ENCODE peak calls at places on chromosome 22, in five cellular contexts. One of them, this sample, is unnamed.

GRCh38 chr22:30190619-30191018 is 55.9 kb downstream of the LIF start:
- DNase-seq in smooth muscle cell of the brain vasculature: no peak
- DNase-seq in activated T-helper 1 cell treated with anti-CD3 and anti-CD28 coated beads, Interleukin-12 subunit alpha, Interleukin-12 subunit beta, Interleukin-2, Interleukin-4 antibody, amounts not matched to agents 30 ng/mL and 10 ng/mL and 1 ng/mL, durations not matched to agents 14 hours and 24 hours and 36 hours: no peak
- DNase-seq in AG04450: no peak
- DNase-seq in Caki2: no peak
- DNase-seq in this sample: no peak

GRCh38 chr22:22552630-22553029 is 6.4 kb downstream of the PRAME start:
- DNase-seq in smooth muscle cell of the brain vasculature: no peak
- DNase-seq in activated T-helper 1 cell treated with anti-CD3 and anti-CD28 coated beads, Interleukin-12 subunit alpha, Interleukin-12 subunit beta, Interleukin-2, Interleukin-4 antibody, amounts not matched to agents 30 ng/mL and 10 ng/mL and 1 ng/mL, durations not matched to agents 14 hours and 24 hours and 36 hours: no peak
- DNase-seq in AG04450: no peak
- DNase-seq in Caki2: no peak
- DNase-seq in this sample: no peak

GRCh38 chr22:27108425-27109114 is 451.2 kb downstream of the MIAT start:
- DNase-seq in smooth muscle cell of the brain vasculature: no peak
- DNase-seq in activated T-helper 1 cell treated with anti-CD3 and anti-CD28 coated beads, Interleukin-12 subunit alpha, Interleukin-12 subunit beta, Interleukin-2, Interleukin-4 antibody, amounts not matched to agents 30 ng/mL and 10 ng/mL and 1 ng/mL, durations not matched to agents 14 hours and 24 hours and 36 hours: no peak
- DNase-seq in AG04450: no peak
- DNase-seq in Caki2: peak
- DNase-seq in this sample: no peak

GRCh38 chr22:44445307-44445680 is 52.7 kb downstream of the RTL6 start:
- DNase-seq in smooth muscle cell of the brain vasculature: no peak
- DNase-seq in activated T-helper 1 cell treated with anti-CD3 and anti-CD28 coated beads, Interleukin-12 subunit alpha, Interleukin-12 subunit beta, Interleukin-2, Interleukin-4 antibody, amounts not matched to agents 30 ng/mL and 10 ng/mL and 1 ng/mL, durations not matched to agents 14 hours and 24 hours and 36 hours: no peak
- DNase-seq in AG04450: no peak
- DNase-seq in Caki2: no peak
- DNase-seq in this sample: no peak

GRCh38 chr22:29269731-29270474 is 1.8 kb downstream of the EWSR1 start:
- DNase-seq in smooth muscle cell of the brain vasculature: no peak
- DNase-seq in activated T-helper 1 cell treated with anti-CD3 and anti-CD28 coated beads, Interleukin-12 subunit alpha, Interleukin-12 subunit beta, Interleukin-2, Interleukin-4 antibody, amounts not matched to agents 30 ng/mL and 10 ng/mL and 1 ng/mL, durations not matched to agents 14 hours and 24 hours and 36 hours: no peak
- DNase-seq in AG04450: no peak
- DNase-seq in Caki2: peak
- DNase-seq in this sample: no peak

GRCh38 chr22:40008726-40009125 is 14.0 kb downstream of the FAM83F start:
- DNase-seq in smooth muscle cell of the brain vasculature: no peak
- DNase-seq in activated T-helper 1 cell treated with anti-CD3 and anti-CD28 coated beads, Interleukin-12 subunit alpha, Interleukin-12 subunit beta, Interleukin-2, Interleukin-4 antibody, amounts not matched to agents 30 ng/mL and 10 ng/mL and 1 ng/mL, durations not matched to agents 14 hours and 24 hours and 36 hours: no peak
- DNase-seq in AG04450: no peak
- DNase-seq in Caki2: no peak
- DNase-seq in this sample: no peak

GRCh38 chr22:32204856-32205722 is at the start of gene RFPL2:
- DNase-seq in smooth muscle cell of the brain vasculature: no peak
- DNase-seq in activated T-helper 1 cell treated with anti-CD3 and anti-CD28 coated beads, Interleukin-12 subunit alpha, Interleukin-12 subunit beta, Interleukin-2, Interleukin-4 antibody, amounts not matched to agents 30 ng/mL and 10 ng/mL and 1 ng/mL, durations not matched to agents 14 hours and 24 hours and 36 hours: no peak
- DNase-seq in AG04450: no peak
- DNase-seq in Caki2: peak
- DNase-seq in this sample: no peak

GRCh38 chr22:19968450-19968891 is 26.9 kb upstream of the TXNRD2 start:
- DNase-seq in smooth muscle cell of the brain vasculature: no peak
- DNase-seq in activated T-helper 1 cell treated with anti-CD3 and anti-CD28 coated beads, Interleukin-12 subunit alpha, Interleukin-12 subunit beta, Interleukin-2, Interleukin-4 antibody, amounts not matched to agents 30 ng/mL and 10 ng/mL and 1 ng/mL, durations not matched to agents 14 hours and 24 hours and 36 hours: no peak
- DNase-seq in AG04450: no peak
- DNase-seq in Caki2: no peak
- DNase-seq in this sample: no peak

GRCh38 chr22:49291781-49292180 is 535.9 kb downstream of the BRD1 start:
- DNase-seq in smooth muscle cell of the brain vasculature: no peak
- DNase-seq in activated T-helper 1 cell treated with anti-CD3 and anti-CD28 coated beads, Interleukin-12 subunit alpha, Interleukin-12 subunit beta, Interleukin-2, Interleukin-4 antibody, amounts not matched to agents 30 ng/mL and 10 ng/mL and 1 ng/mL, durations not matched to agents 14 hours and 24 hours and 36 hours: no peak
- DNase-seq in AG04450: no peak
- DNase-seq in Caki2: no peak
- DNase-seq in this sample: no peak

GRCh38 chr22:32804036-32804435 is 2.5 kb downstream of the TIMP3 start:
- DNase-seq in smooth muscle cell of the brain vasculature: no peak
- DNase-seq in activated T-helper 1 cell treated with anti-CD3 and anti-CD28 coated beads, Interleukin-12 subunit alpha, Interleukin-12 subunit beta, Interleukin-2, Interleukin-4 antibody, amounts not matched to agents 30 ng/mL and 10 ng/mL and 1 ng/mL, durations not matched to agents 14 hours and 24 hours and 36 hours: no peak
- DNase-seq in AG04450: no peak
- DNase-seq in Caki2: no peak
- DNase-seq in this sample: no peak

GRCh38 chr22:28813772-28814518 is 13.6 kb upstream of the XBP1 start:
- DNase-seq in smooth muscle cell of the brain vasculature: no peak
- DNase-seq in activated T-helper 1 cell treated with anti-CD3 and anti-CD28 coated beads, Interleukin-12 subunit alpha, Interleukin-12 subunit beta, Interleukin-2, Interleukin-4 antibody, amounts not matched to agents 30 ng/mL and 10 ng/mL and 1 ng/mL, durations not matched to agents 14 hours and 24 hours and 36 hours: no peak
- DNase-seq in AG04450: no peak
- DNase-seq in Caki2: no peak
- DNase-seq in this sample: no peak

GRCh38 chr22:42172385-42173172 is 42.0 kb upstream of the CYP2D6 start:
- DNase-seq in smooth muscle cell of the brain vasculature: no peak
- DNase-seq in activated T-helper 1 cell treated with anti-CD3 and anti-CD28 coated beads, Interleukin-12 subunit alpha, Interleukin-12 subunit beta, Interleukin-2, Interleukin-4 antibody, amounts not matched to agents 30 ng/mL and 10 ng/mL and 1 ng/mL, durations not matched to agents 14 hours and 24 hours and 36 hours: no peak
- DNase-seq in AG04450: no peak
- DNase-seq in Caki2: no peak
- DNase-seq in this sample: no peak

GRCh38 chr22:49877642-49878041 is 24.0 kb downstream of the ZBED4 start:
- DNase-seq in smooth muscle cell of the brain vasculature: no peak
- DNase-seq in activated T-helper 1 cell treated with anti-CD3 and anti-CD28 coated beads, Interleukin-12 subunit alpha, Interleukin-12 subunit beta, Interleukin-2, Interleukin-4 antibody, amounts not matched to agents 30 ng/mL and 10 ng/mL and 1 ng/mL, durations not matched to agents 14 hours and 24 hours and 36 hours: no peak
- DNase-seq in AG04450: no peak
- DNase-seq in Caki2: no peak
- DNase-seq in this sample: no peak

GRCh38 chr22:36781656-36782627 is 6.0 kb upstream of the IFT27 start:
- DNase-seq in smooth muscle cell of the brain vasculature: peak
- DNase-seq in activated T-helper 1 cell treated with anti-CD3 and anti-CD28 coated beads, Interleukin-12 subunit alpha, Interleukin-12 subunit beta, Interleukin-2, Interleukin-4 antibody, amounts not matched to agents 30 ng/mL and 10 ng/mL and 1 ng/mL, durations not matched to agents 14 hours and 24 hours and 36 hours: peak
- DNase-seq in AG04450: peak
- DNase-seq in Caki2: peak
- DNase-seq in this sample: no peak

GRCh38 chr22:49548356-49549202 is 279.1 kb downstream of the BRD1 start:
- DNase-seq in smooth muscle cell of the brain vasculature: no peak
- DNase-seq in activated T-helper 1 cell treated with anti-CD3 and anti-CD28 coated beads, Interleukin-12 subunit alpha, Interleukin-12 subunit beta, Interleukin-2, Interleukin-4 antibody, amounts not matched to agents 30 ng/mL and 10 ng/mL and 1 ng/mL, durations not matched to agents 14 hours and 24 hours and 36 hours: no peak
- DNase-seq in AG04450: no peak
- DNase-seq in Caki2: no peak
- DNase-seq in this sample: no peak

GRCh38 chr22:30856699-30857098 is 111.9 kb downstream of the MORC2 start:
- DNase-seq in smooth muscle cell of the brain vasculature: no peak
- DNase-seq in activated T-helper 1 cell treated with anti-CD3 and anti-CD28 coated beads, Interleukin-12 subunit alpha, Interleukin-12 subunit beta, Interleukin-2, Interleukin-4 antibody, amounts not matched to agents 30 ng/mL and 10 ng/mL and 1 ng/mL, durations not matched to agents 14 hours and 24 hours and 36 hours: no peak
- DNase-seq in AG04450: no peak
- DNase-seq in Caki2: no peak
- DNase-seq in this sample: no peak

GRCh38 chr22:28142361-28142801 is 223.3 kb upstream of the PITPNB start:
- DNase-seq in smooth muscle cell of the brain vasculature: no peak
- DNase-seq in activated T-helper 1 cell treated with anti-CD3 and anti-CD28 coated beads, Interleukin-12 subunit alpha, Interleukin-12 subunit beta, Interleukin-2, Interleukin-4 antibody, amounts not matched to agents 30 ng/mL and 10 ng/mL and 1 ng/mL, durations not matched to agents 14 hours and 24 hours and 36 hours: no peak
- DNase-seq in AG04450: peak
- DNase-seq in Caki2: peak
- DNase-seq in this sample: peak

GRCh38 chr22:30422481-30423295 is 2.9 kb upstream of the MTFP1 start:
- DNase-seq in smooth muscle cell of the brain vasculature: peak
- DNase-seq in activated T-helper 1 cell treated with anti-CD3 and anti-CD28 coated beads, Interleukin-12 subunit alpha, Interleukin-12 subunit beta, Interleukin-2, Interleukin-4 antibody, amounts not matched to agents 30 ng/mL and 10 ng/mL and 1 ng/mL, durations not matched to agents 14 hours and 24 hours and 36 hours: no peak
- DNase-seq in AG04450: peak
- DNase-seq in Caki2: peak
- DNase-seq in this sample: no peak

GRCh38 chr22:23119492-23120414 is 22.0 kb downstream of the RSPH14 start:
- DNase-seq in smooth muscle cell of the brain vasculature: no peak
- DNase-seq in activated T-helper 1 cell treated with anti-CD3 and anti-CD28 coated beads, Interleukin-12 subunit alpha, Interleukin-12 subunit beta, Interleukin-2, Interleukin-4 antibody, amounts not matched to agents 30 ng/mL and 10 ng/mL and 1 ng/mL, durations not matched to agents 14 hours and 24 hours and 36 hours: peak
- DNase-seq in AG04450: no peak
- DNase-seq in Caki2: no peak
- DNase-seq in this sample: no peak

GRCh38 chr22:27885977-27886842 is 32.8 kb downstream of the PITPNB start:
- DNase-seq in smooth muscle cell of the brain vasculature: peak
- DNase-seq in activated T-helper 1 cell treated with anti-CD3 and anti-CD28 coated beads, Interleukin-12 subunit alpha, Interleukin-12 subunit beta, Interleukin-2, Interleukin-4 antibody, amounts not matched to agents 30 ng/mL and 10 ng/mL and 1 ng/mL, durations not matched to agents 14 hours and 24 hours and 36 hours: no peak
- DNase-seq in AG04450: peak
- DNase-seq in Caki2: peak
- DNase-seq in this sample: no peak

GRCh38 chr22:30116362-30117117 is 36.3 kb downstream of the HORMAD2 start:
- DNase-seq in smooth muscle cell of the brain vasculature: no peak
- DNase-seq in activated T-helper 1 cell treated with anti-CD3 and anti-CD28 coated beads, Interleukin-12 subunit alpha, Interleukin-12 subunit beta, Interleukin-2, Interleukin-4 antibody, amounts not matched to agents 30 ng/mL and 10 ng/mL and 1 ng/mL, durations not matched to agents 14 hours and 24 hours and 36 hours: no peak
- DNase-seq in AG04450: peak
- DNase-seq in Caki2: no peak
- DNase-seq in this sample: no peak

GRCh38 chr22:35292786-35293185 is 6.9 kb upstream of the TOM1 start:
- DNase-seq in smooth muscle cell of the brain vasculature: no peak
- DNase-seq in activated T-helper 1 cell treated with anti-CD3 and anti-CD28 coated beads, Interleukin-12 subunit alpha, Interleukin-12 subunit beta, Interleukin-2, Interleukin-4 antibody, amounts not matched to agents 30 ng/mL and 10 ng/mL and 1 ng/mL, durations not matched to agents 14 hours and 24 hours and 36 hours: no peak
- DNase-seq in AG04450: no peak
- DNase-seq in Caki2: no peak
- DNase-seq in this sample: no peak

GRCh38 chr22:18032455-18033101 is 8.2 kb upstream of the MICAL3 start:
- DNase-seq in smooth muscle cell of the brain vasculature: no peak
- DNase-seq in activated T-helper 1 cell treated with anti-CD3 and anti-CD28 coated beads, Interleukin-12 subunit alpha, Interleukin-12 subunit beta, Interleukin-2, Interleukin-4 antibody, amounts not matched to agents 30 ng/mL and 10 ng/mL and 1 ng/mL, durations not matched to agents 14 hours and 24 hours and 36 hours: no peak
- DNase-seq in AG04450: no peak
- DNase-seq in Caki2: peak
- DNase-seq in this sample: no peak

GRCh38 chr22:50173221-50173982 is 2.9 kb downstream of the PANX2 start:
- DNase-seq in smooth muscle cell of the brain vasculature: no peak
- DNase-seq in activated T-helper 1 cell treated with anti-CD3 and anti-CD28 coated beads, Interleukin-12 subunit alpha, Interleukin-12 subunit beta, Interleukin-2, Interleukin-4 antibody, amounts not matched to agents 30 ng/mL and 10 ng/mL and 1 ng/mL, durations not matched to agents 14 hours and 24 hours and 36 hours: no peak
- DNase-seq in AG04450: no peak
- DNase-seq in Caki2: no peak
- DNase-seq in this sample: no peak

GRCh38 chr22:31081963-31082605 is 966 bp downstream of the SMTN start:
- DNase-seq in smooth muscle cell of the brain vasculature: no peak
- DNase-seq in activated T-helper 1 cell treated with anti-CD3 and anti-CD28 coated beads, Interleukin-12 subunit alpha, Interleukin-12 subunit beta, Interleukin-2, Interleukin-4 antibody, amounts not matched to agents 30 ng/mL and 10 ng/mL and 1 ng/mL, durations not matched to agents 14 hours and 24 hours and 36 hours: no peak
- DNase-seq in AG04450: no peak
- DNase-seq in Caki2: no peak
- DNase-seq in this sample: no peak

GRCh38 chr22:21693999-21694341 is 28.2 kb downstream of the PPIL2 start:
- DNase-seq in smooth muscle cell of the brain vasculature: no peak
- DNase-seq in activated T-helper 1 cell treated with anti-CD3 and anti-CD28 coated beads, Interleukin-12 subunit alpha, Interleukin-12 subunit beta, Interleukin-2, Interleukin-4 antibody, amounts not matched to agents 30 ng/mL and 10 ng/mL and 1 ng/mL, durations not matched to agents 14 hours and 24 hours and 36 hours: no peak
- DNase-seq in AG04450: no peak
- DNase-seq in Caki2: no peak
- DNase-seq in this sample: no peak

GRCh38 chr22:39383841-39384625 is 15.5 kb upstream of the TAB1 start:
- DNase-seq in smooth muscle cell of the brain vasculature: no peak
- DNase-seq in activated T-helper 1 cell treated with anti-CD3 and anti-CD28 coated beads, Interleukin-12 subunit alpha, Interleukin-12 subunit beta, Interleukin-2, Interleukin-4 antibody, amounts not matched to agents 30 ng/mL and 10 ng/mL and 1 ng/mL, durations not matched to agents 14 hours and 24 hours and 36 hours: no peak
- DNase-seq in AG04450: no peak
- DNase-seq in Caki2: no peak
- DNase-seq in this sample: no peak

GRCh38 chr22:23556026-23556620 is 24.0 kb downstream of the IGLL1 start:
- DNase-seq in smooth muscle cell of the brain vasculature: no peak
- DNase-seq in activated T-helper 1 cell treated with anti-CD3 and anti-CD28 coated beads, Interleukin-12 subunit alpha, Interleukin-12 subunit beta, Interleukin-2, Interleukin-4 antibody, amounts not matched to agents 30 ng/mL and 10 ng/mL and 1 ng/mL, durations not matched to agents 14 hours and 24 hours and 36 hours: no peak
- DNase-seq in AG04450: no peak
- DNase-seq in Caki2: no peak
- DNase-seq in this sample: no peak

GRCh38 chr22:27986459-27986858 is 67.4 kb upstream of the PITPNB start:
- DNase-seq in smooth muscle cell of the brain vasculature: no peak
- DNase-seq in activated T-helper 1 cell treated with anti-CD3 and anti-CD28 coated beads, Interleukin-12 subunit alpha, Interleukin-12 subunit beta, Interleukin-2, Interleukin-4 antibody, amounts not matched to agents 30 ng/mL and 10 ng/mL and 1 ng/mL, durations not matched to agents 14 hours and 24 hours and 36 hours: no peak
- DNase-seq in AG04450: no peak
- DNase-seq in Caki2: no peak
- DNase-seq in this sample: no peak

GRCh38 chr22:49234459-49234858 is 593.2 kb downstream of the BRD1 start:
- DNase-seq in smooth muscle cell of the brain vasculature: no peak
- DNase-seq in activated T-helper 1 cell treated with anti-CD3 and anti-CD28 coated beads, Interleukin-12 subunit alpha, Interleukin-12 subunit beta, Interleukin-2, Interleukin-4 antibody, amounts not matched to agents 30 ng/mL and 10 ng/mL and 1 ng/mL, durations not matched to agents 14 hours and 24 hours and 36 hours: no peak
- DNase-seq in AG04450: no peak
- DNase-seq in Caki2: no peak
- DNase-seq in this sample: no peak

GRCh38 chr22:32796865-32797573 is 4.5 kb upstream of the TIMP3 start:
- DNase-seq in smooth muscle cell of the brain vasculature: no peak
- DNase-seq in activated T-helper 1 cell treated with anti-CD3 and anti-CD28 coated beads, Interleukin-12 subunit alpha, Interleukin-12 subunit beta, Interleukin-2, Interleukin-4 antibody, amounts not matched to agents 30 ng/mL and 10 ng/mL and 1 ng/mL, durations not matched to agents 14 hours and 24 hours and 36 hours: peak
- DNase-seq in AG04450: peak
- DNase-seq in Caki2: peak
- DNase-seq in this sample: no peak

GRCh38 chr22:20948450-20948849 is 18.6 kb upstream of the AIFM3 start:
- DNase-seq in smooth muscle cell of the brain vasculature: no peak
- DNase-seq in activated T-helper 1 cell treated with anti-CD3 and anti-CD28 coated beads, Interleukin-12 subunit alpha, Interleukin-12 subunit beta, Interleukin-2, Interleukin-4 antibody, amounts not matched to agents 30 ng/mL and 10 ng/mL and 1 ng/mL, durations not matched to agents 14 hours and 24 hours and 36 hours: no peak
- DNase-seq in AG04450: no peak
- DNase-seq in Caki2: no peak
- DNase-seq in this sample: no peak

GRCh38 chr22:31876156-31877035 is 67.9 kb upstream of the YWHAH start:
- DNase-seq in smooth muscle cell of the brain vasculature: no peak
- DNase-seq in activated T-helper 1 cell treated with anti-CD3 and anti-CD28 coated beads, Interleukin-12 subunit alpha, Interleukin-12 subunit beta, Interleukin-2, Interleukin-4 antibody, amounts not matched to agents 30 ng/mL and 10 ng/mL and 1 ng/mL, durations not matched to agents 14 hours and 24 hours and 36 hours: no peak
- DNase-seq in AG04450: no peak
- DNase-seq in Caki2: no peak
- DNase-seq in this sample: peak

GRCh38 chr22:42901790-42902508 is 44.9 kb upstream of the ARFGAP3 start:
- DNase-seq in smooth muscle cell of the brain vasculature: no peak
- DNase-seq in activated T-helper 1 cell treated with anti-CD3 and anti-CD28 coated beads, Interleukin-12 subunit alpha, Interleukin-12 subunit beta, Interleukin-2, Interleukin-4 antibody, amounts not matched to agents 30 ng/mL and 10 ng/mL and 1 ng/mL, durations not matched to agents 14 hours and 24 hours and 36 hours: no peak
- DNase-seq in AG04450: no peak
- DNase-seq in Caki2: no peak
- DNase-seq in this sample: no peak

GRCh38 chr22:31044262-31044861 is 36.8 kb upstream of the SMTN start:
- DNase-seq in smooth muscle cell of the brain vasculature: no peak
- DNase-seq in activated T-helper 1 cell treated with anti-CD3 and anti-CD28 coated beads, Interleukin-12 subunit alpha, Interleukin-12 subunit beta, Interleukin-2, Interleukin-4 antibody, amounts not matched to agents 30 ng/mL and 10 ng/mL and 1 ng/mL, durations not matched to agents 14 hours and 24 hours and 36 hours: no peak
- DNase-seq in AG04450: peak
- DNase-seq in Caki2: no peak
- DNase-seq in this sample: no peak

GRCh38 chr22:27982630-27983180 is 63.6 kb upstream of the PITPNB start:
- DNase-seq in smooth muscle cell of the brain vasculature: no peak
- DNase-seq in activated T-helper 1 cell treated with anti-CD3 and anti-CD28 coated beads, Interleukin-12 subunit alpha, Interleukin-12 subunit beta, Interleukin-2, Interleukin-4 antibody, amounts not matched to agents 30 ng/mL and 10 ng/mL and 1 ng/mL, durations not matched to agents 14 hours and 24 hours and 36 hours: no peak
- DNase-seq in AG04450: no peak
- DNase-seq in Caki2: no peak
- DNase-seq in this sample: no peak

This sample was measured in SK-N-MC.